ENCODE peak calls at places on chromosomes 3 and 15, in ten cellular contexts. G is A549; P is lower lobe of right lung; D is PC-9; F is left ventricle myocardium inferior; A is breast epithelium; K is CD4-positive, CD25-positive, alpha-beta regulatory T cell; J is PC-3; O is astrocyte; E is CD8-positive, alpha-beta T cell. V is an unnamed sample.

GRCh38 chr3:14137004-14137403 is 12.2 kb downstream of the TMEM43 start:
- DNase-seq in F (no peak), E (no peak), O (no peak), J (peak; percentile 85), K (no peak), A (no peak), D (peak; percentile 51), P (no peak), G (no peak), V (no peak)

GRCh38 chr3:99891610-99892285 is 74.1 kb downstream of the CMSS1 start:
- DNase-seq in P (no peak), A (no peak), J (no peak), F (no peak), K (no peak), D (no peak), O (no peak), G (no peak), E (no peak), V (no peak)

GRCh38 chr3:135051409-135051946 is 256.4 kb downstream of the EPHB1 start:
- DNase-seq in K (no peak), D (no peak), A (no peak), E (no peak), J (no peak), O (no peak), P (no peak), G (no peak), F (no peak), V (no peak)

GRCh38 chr15:79853492-79854328 is 43.1 kb downstream of the MTHFS start:
- DNase-seq in F (peak; percentile 29), D (peak; percentile 53), K (peak; percentile 79), O (peak; percentile 75), P (peak; percentile 53), A (no peak), J (peak; percentile 90), E (peak; percentile 55), G (peak; percentile 71), V (peak; percentile 13)

GRCh38 chr3:107198522-107199271 is 178.5 kb upstream of the CCDC54 start:
- DNase-seq in D (no peak), E (no peak), G (no peak), F (peak; percentile 64), A (no peak), K (no peak), P (no peak), O (peak; percentile 87), J (no peak), V (no peak)

GRCh38 chr3:31462050-31462569 is 70.6 kb upstream of the STT3B start:
- DNase-seq in K (peak; percentile 68), J (no peak), P (no peak), G (no peak), E (peak; percentile 58), D (no peak), F (no peak), A (no peak), O (no peak), V (peak; percentile 15)

GRCh38 chr15:78339559-78339958 is 594 bp upstream of the CRABP1 start:
- DNase-seq in E (no peak), A (no peak), D (no peak), O (no peak), J (no peak), P (no peak), G (no peak), K (no peak), F (no peak), V (no peak)

GRCh38 chr3:81352867-81353266 is 408.6 kb downstream of the GBE1 start:
- DNase-seq in O (peak; percentile 12), K (no peak), J (peak; percentile 69), E (no peak), P (no peak), F (no peak), D (no peak), A (no peak), G (no peak), V (no peak)

GRCh38 chr3:152213086-152213674 is 55.5 kb upstream of the MBNL1 start:
- DNase-seq in P (no peak), J (no peak), F (no peak), K (no peak), D (no peak), E (no peak), A (no peak), O (no peak), G (no peak), V (no peak)

GRCh38 chr15:27123808-27124207 is 152.8 kb downstream of the GABRG3 start:
- DNase-seq in P (no peak), D (no peak), O (peak; percentile 51), F (no peak), A (no peak), J (no peak), K (no peak), E (no peak), G (no peak), V (no peak)

GRCh38 chr15:27127834-27128570 is 157.0 kb downstream of the GABRG3 start:
- DNase-seq in P (no peak), G (no peak), D (no peak), O (peak; percentile 10), A (no peak), K (no peak), E (no peak), J (peak; percentile 22), F (no peak), V (no peak)

GRCh38 chr15:27121672-27122071 is 150.7 kb downstream of the GABRG3 start:
- DNase-seq in F (no peak), E (no peak), P (no peak), O (no peak), J (no peak), A (no peak), G (no peak), K (no peak), D (no peak), V (no peak)

GRCh38 chr15:27126449-27126848 is 155.5 kb downstream of the GABRG3 start:
- DNase-seq in G (no peak), D (no peak), J (no peak), O (no peak), K (no peak), P (no peak), A (no peak), F (no peak), E (no peak), V (no peak)

GRCh38 chr15:27124287-27124830 is 153.4 kb downstream of the GABRG3 start:
- DNase-seq in F (no peak), J (peak; percentile 25), A (no peak), P (no peak), D (no peak), G (no peak), O (peak; percentile 65), K (no peak), E (no peak), V (no peak)
- H3K9me3 ChIP-seq in F (peaks cover 5% of the 10 kb centered on the region), J (peaks cover 4% of the 10 kb centered on the region), A (no peaks in the 10 kb centered on the region), P (no peaks in the 10 kb centered on the region), D (no peaks in the 10 kb centered on the region), G (peaks cover under 1% of the 10 kb centered on the region), O (no peaks in the 10 kb centered on the region), K (peaks cover 2% of the 10 kb centered on the region), E (no peaks in the 10 kb centered on the region), V (no peaks in the 10 kb centered on the region)

GRCh38 chr15:93266291-93266690 is 177.3 kb upstream of the RGMA start:
- DNase-seq in K (no peak), P (no peak), J (no peak), D (no peak), G (no peak), A (no peak), O (no peak), F (no peak), E (no peak), V (no peak)

GRCh38 chr15:93265046-93265658 is 176.1 kb upstream of the RGMA start:
- DNase-seq in O (peak; percentile 22), G (no peak), P (no peak), D (no peak), E (no peak), F (no peak), K (no peak), J (no peak), A (no peak), V (no peak)

GRCh38 chr15:93274276-93274675 is 185.3 kb upstream of the RGMA start:
- DNase-seq in D (no peak), O (no peak), G (no peak), F (no peak), A (no peak), J (no peak), P (no peak), K (no peak), E (no peak), V (no peak)

GRCh38 chr15:93271871-93272270 is 182.9 kb upstream of the RGMA start:
- DNase-seq in F (no peak), K (no peak), E (no peak), G (no peak), P (no peak), O (no peak), D (no peak), J (no peak), A (no peak), V (no peak)

DNA sequence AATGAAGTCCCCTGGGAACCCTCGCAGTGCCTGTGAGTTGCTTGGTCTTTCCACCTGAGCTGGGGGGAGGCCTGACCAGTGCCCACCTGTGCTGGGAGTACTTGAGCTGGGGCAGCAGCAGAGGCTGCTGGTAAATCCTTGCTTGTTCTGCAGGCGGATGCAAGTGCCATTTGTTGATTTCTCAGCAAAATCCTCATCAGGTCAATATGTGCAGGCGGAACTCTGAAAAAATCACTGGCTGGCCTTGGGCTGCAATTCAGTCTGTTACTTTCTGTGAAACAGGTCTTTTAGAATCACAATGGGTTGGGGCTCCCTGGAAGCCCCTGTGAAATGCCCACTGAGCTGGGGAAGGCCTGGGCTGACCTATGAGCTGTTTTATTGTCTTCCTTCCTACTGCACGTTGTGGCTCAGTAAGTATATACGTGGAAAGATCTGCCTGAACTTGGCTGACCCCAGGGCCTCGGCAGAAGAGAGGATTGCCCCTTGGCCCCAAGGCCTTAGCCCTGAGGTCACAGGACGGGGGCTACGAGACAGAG is 182.0 kb upstream of the RGMA start:
- DNase-seq in J (no peak), F (no peak), O (no peak), G (no peak), D (no peak), E (no peak), P (no peak), A (no peak), K (no peak), V (no peak)
- H3K9me3 ChIP-seq in J (no peaks in the 10 kb centered on the region), F (peaks cover 42% of the 10 kb centered on the region), O (peaks cover 24% of the 10 kb centered on the region), G (peaks cover 17% of the 10 kb centered on the region), D (no peaks in the 10 kb centered on the region), E (no peaks in the 10 kb centered on the region), P (peaks cover 18% of the 10 kb centered on the region), A (peaks cover 15% of the 10 kb centered on the region), K (peaks cover 2% of the 10 kb centered on the region), V (no peaks in the 10 kb centered on the region)

GRCh38 chr15:25179673-25180511 is 225.1 kb downstream of the SNRPN start:
- DNase-seq in J (no peak), O (no peak), P (peak; percentile 24), G (no peak), E (peak; percentile 2), A (peak; percentile 6), F (peak; percentile 9), D (no peak), K (no peak), V (no peak)
- H3K9me3 ChIP-seq in J (no peaks in the 10 kb centered on the region), O (peaks cover 16% of the 10 kb centered on the region), P (peaks cover 27% of the 10 kb centered on the region), G (no peaks in the 10 kb centered on the region), E (no peaks in the 10 kb centered on the region), A (peaks cover 81% of the 10 kb centered on the region), F (peaks cover 66% of the 10 kb centered on the region), D (no peaks in the 10 kb centered on the region), K (no peaks in the 10 kb centered on the region), V (no peaks in the 10 kb centered on the region)

DNA sequence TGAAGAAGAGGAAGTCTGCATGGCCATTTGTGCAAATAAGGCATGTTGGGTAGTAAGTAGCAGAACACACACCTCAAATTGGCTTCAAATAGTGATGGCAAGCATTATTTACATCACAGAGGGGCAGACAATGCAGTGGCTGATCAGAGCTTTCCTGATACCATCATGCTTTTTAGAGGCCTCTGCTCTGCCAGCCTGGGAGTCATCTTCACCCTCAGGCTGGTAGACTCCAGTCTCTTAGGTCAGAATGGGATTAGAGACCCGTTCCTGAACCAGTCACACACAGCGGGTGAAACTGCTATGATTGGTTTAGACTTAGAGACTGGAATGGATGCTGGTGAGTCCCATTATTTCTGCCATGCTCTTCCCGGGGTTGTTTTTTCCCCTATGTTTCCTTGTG is 396.0 kb upstream of the MCTP2 start:
- DNase-seq in D (no peak), A (no peak), K (no peak), P (no peak), E (no peak), O (no peak), F (no peak), G (no peak), J (no peak), V (no peak)
- H3K9me3 ChIP-seq in D (no peaks in the 10 kb centered on the region), A (no peaks in the 10 kb centered on the region), K (no peaks in the 10 kb centered on the region), P (no peaks in the 10 kb centered on the region), E (no peaks in the 10 kb centered on the region), O (no peaks in the 10 kb centered on the region), F (peaks cover 6% of the 10 kb centered on the region), G (peaks cover 2% of the 10 kb centered on the region), J (no peaks in the 10 kb centered on the region), V (no peaks in the 10 kb centered on the region)

V was measured in T-helper 17 cell.